ENCODE peak calls at places on chromosome 12, in five cellular contexts. N is Calu3; I is stimulated activated CD4-positive, alpha-beta T cell treated with anti-CD3 and anti-CD28 coated beads, Interleukin-2, amount 100 ng/mL, for 48 hours; C is SW480; M is body of pancreas. K is an unnamed sample.
A peak's percentile ranks its signal among the peaks of the same experiment; 100 is the strongest.

GRCh38 chr12:8742501-8742900 is 44.7 kb downstream of the RIMKLB start:
- DNase-seq in N (peak; percentile 4), I (no peak), C (no peak), M (no peak), K (no peak)

GRCh38 chr12:64999157-64999425 is 122.0 kb downstream of the WIF1 start:
- DNase-seq in N (no peak), I (no peak), C (no peak), M (no peak), K (no peak)

GRCh38 chr12:52145228-52145940 is 46.4 kb downstream of the KRT80 start:
- DNase-seq in N (no peak), I (no peak), C (peak; percentile 91), M (no peak), K (peak; percentile 66)

GRCh38 chr12:120362516-120363273 is 6.3 kb downstream of the MSI1 start:
- DNase-seq in N (no peak), I (no peak), C (no peak), M (no peak), K (no peak)

GRCh38 chr12:57964421-57964820 is 23.1 kb downstream of the ATP23 start:
- DNase-seq in N (no peak), I (no peak), C (no peak), M (no peak), K (no peak)

GRCh38 chr12:49615725-49616124 is 7.6 kb upstream of the PRPF40B start:
- DNase-seq in N (no peak), I (no peak), C (no peak), M (no peak), K (no peak)

GRCh38 chr12:88111074-88111652 is 30.7 kb downstream of the CEP290 start:
- DNase-seq in N (no peak), I (no peak), C (peak; percentile 39), M (no peak), K (peak; percentile 74)

GRCh38 chr12:1758887-1759286 is 61.5 kb upstream of the LRTM2 start:
- DNase-seq in N (no peak), I (no peak), C (no peak), M (no peak), K (no peak)

GRCh38 chr12:49870501-49871262 is 27.8 kb upstream of the BCDIN3D start:
- DNase-seq in N (no peak), I (no peak), C (no peak), M (no peak), K (no peak)

GRCh38 chr12:121793501-121793835 is at the start of gene RHOF:
- DNase-seq in N (peak; percentile 66), I (peak; percentile 73), C (peak; percentile 36), M (peak; percentile 47), K (no peak)

GRCh38 chr12:64457036-64457435 is 5.1 kb downstream of the TBK1 start:
- DNase-seq in N (no peak), I (no peak), C (no peak), M (no peak), K (no peak)

GRCh38 chr12:58414398-58414871 is 473.1 kb downstream of the ATP23 start:
- DNase-seq in N (no peak), I (no peak), C (no peak), M (no peak), K (peak; percentile 43)

GRCh38 chr12:52050116-52050770 is 999 bp upstream of the NR4A1 start:
- DNase-seq in N (no peak), I (no peak), C (peak; percentile 24), M (peak; percentile 62), K (no peak)

GRCh38 chr12:75116611-75117010 is 93.0 kb downstream of the KCNC2 start:
- DNase-seq in N (no peak), I (no peak), C (no peak), M (no peak), K (no peak)

GRCh38 chr12:54145844-54146243 is 42.9 kb downstream of the SMUG1 start:
- DNase-seq in N (no peak), I (no peak), C (no peak), M (no peak), K (no peak)

GRCh38 chr12:98725481-98726247 is 80.6 kb downstream of the APAF1 start:
- DNase-seq in N (peak; percentile 63), I (peak; percentile 30), C (peak; percentile 43), M (peak; percentile 23), K (no peak)

GRCh38 chr12:122004633-122005071 is 17.0 kb upstream of the BCL7A start:
- DNase-seq in N (no peak), I (no peak), C (no peak), M (no peak), K (no peak)

GRCh38 chr12:9951026-9951652 is 19.0 kb upstream of the CLEC2A start:
- DNase-seq in N (no peak), I (peak; percentile 6), C (no peak), M (no peak), K (no peak)

GRCh38 chr12:22625671-22626251 is 790 bp downstream of the ETNK1 start:
- DNase-seq in N (peak; percentile 43), I (peak; percentile 8), C (peak; percentile 88), M (peak; percentile 28), K (peak; percentile 69)

GRCh38 chr12:107319536-107320030 is 226.2 kb upstream of the CRY1 start:
- DNase-seq in N (no peak), I (no peak), C (no peak), M (no peak), K (no peak)

GRCh38 chr12:113462117-113462774 is 9.4 kb downstream of the LHX5 start:
- DNase-seq in N (peak; percentile 90), I (peak; percentile 74), C (peak; percentile 45), M (peak; percentile 83), K (peak; percentile 85)